ENCODE peak calls at places on chromosomes 7 and 10, in seven cellular contexts. D is ELF-1; C is hepatocyte; P is GM12865; V is stimulated activated CD4-positive, alpha-beta T cell treated with anti-CD3 and anti-CD28 coated beads, Interleukin-1b, Interleukin-23, amount 100 ng/mL, for 24 hours; T is activated naive CD8-positive, alpha-beta T cell treated with anti-CD3 and anti-CD28 coated beads for 36 hours; N is pulmonary artery endothelial cell. K is an unnamed sample.
A peak's percentile ranks its signal among the peaks of the same experiment; 100 is the strongest.

GRCh38 chr7:47690902-47691558 is 109.1 kb upstream of the TNS3 start:
- DNase-seq in P (no peak), T (no peak), D (no peak), C (no peak), V (no peak), N (no peak), K (no peak)

GRCh38 chr7:87797395-87797794 is 78.8 kb downstream of the SLC25A40 start:
- DNase-seq in V (no peak), D (no peak), N (no peak), P (no peak), T (no peak), C (no peak), K (no peak)

GRCh38 chr10:133349160-133349568 is 2.0 kb downstream of the PRAP1 start:
- DNase-seq in D (no peak), T (no peak), P (no peak), V (no peak), N (no peak), C (no peak), K (no peak)

GRCh38 chr10:101567165-101568006 is 20.7 kb downstream of the POLL start:
- DNase-seq in D (no peak), P (no peak), V (no peak), N (no peak), C (no peak), T (no peak), K (no peak)

GRCh38 chr7:106840342-106840741 is 24.7 kb upstream of the PIK3CG start:
- DNase-seq in P (no peak), T (no peak), V (no peak), C (no peak), D (peak; percentile 12), N (no peak), K (peak; percentile 6)

GRCh38 chr10:94223702-94224370 is 138.9 kb downstream of the NOC3L start:
- DNase-seq in V (no peak), D (no peak), C (no peak), N (no peak), T (no peak), P (no peak), K (no peak)

GRCh38 chr7:30163231-30163894 is 28.6 kb downstream of the MTURN start:
- DNase-seq in D (no peak), N (no peak), V (no peak), T (peak; percentile 8), P (peak; percentile 67), C (no peak), K (no peak)

GRCh38 chr10:120746016-120746755 is 105.0 kb upstream of the WDR11 start:
- DNase-seq in V (no peak), D (peak; percentile 68), C (no peak), N (no peak), P (no peak), T (no peak), K (no peak)

GRCh38 chr7:148044173-148044572 is 546.4 kb upstream of the C7orf33 start:
- DNase-seq in P (no peak), D (no peak), T (no peak), V (no peak), N (no peak), C (no peak), K (no peak)

GRCh38 chr7:65951837-65952578 is 30.0 kb downstream of the GUSB start:
- DNase-seq in P (no peak), V (no peak), D (no peak), C (no peak), T (no peak), N (no peak), K (no peak)

GRCh38 chr10:97149065-97149680 is 36.6 kb downstream of the SLIT1 start:
- DNase-seq in T (no peak), C (no peak), V (no peak), D (no peak), N (no peak), P (no peak), K (peak; percentile 73)

GRCh38 chr7:54664235-54665228 is 94.5 kb downstream of the SEC61G start:
- DNase-seq in D (peak; percentile 92), C (peak; percentile 86), N (no peak), P (peak; percentile 32), V (no peak), T (peak; percentile 36), K (peak; percentile 88)

GRCh38 chr10:93742633-93743349 is 14.9 kb upstream of the LGI1 start:
- DNase-seq in D (no peak), V (no peak), C (no peak), N (no peak), T (no peak), P (peak; percentile 64), K (no peak)

GRCh38 chr7:25632616-25633015 is 404.3 kb upstream of the NPVF start:
- DNase-seq in P (no peak), V (no peak), C (no peak), D (no peak), N (no peak), T (no peak), K (no peak)

GRCh38 chr7:81857385-81857784 is 87.5 kb upstream of the HGF start:
- DNase-seq in C (no peak), N (no peak), V (no peak), D (peak; percentile 1), P (no peak), T (no peak), K (no peak)

GRCh38 chr7:50637725-50638643 is 72.8 kb upstream of the DDC start:
- DNase-seq in D (no peak), C (no peak), V (no peak), P (no peak), T (no peak), N (no peak), K (no peak)

GRCh38 chr7:43249808-43250145 is 137.3 kb downstream of the HECW1 start:
- DNase-seq in P (no peak), D (no peak), N (no peak), T (no peak), C (peak; percentile 9), V (no peak), K (no peak)

GRCh38 chr10:74593470-74593869 is 232.9 kb upstream of the KAT6B start:
- DNase-seq in P (no peak), D (no peak), C (no peak), V (no peak), T (no peak), N (no peak), K (no peak)

GRCh38 chr10:133471300-133472109 is 17.8 kb downstream of the SCART1 start:
- DNase-seq in D (no peak), C (no peak), V (no peak), N (no peak), P (no peak), T (no peak), K (no peak)